ENCODE peak calls at places on chromosomes 4 and X, in seven cellular contexts. Y, L, K, E, M, N and F are unnamed samples.

GRCh38 chr4:105767579-105767978 is 59.0 kb downstream of the GSTCD start:
- DNase-seq in Y (no peak), L (no peak), K (no peak), E (no peak), M (no peak), N (no peak), F (no peak)

GRCh38 chr4:7759221-7759620 is 180.4 kb downstream of the AFAP1 start:
- DNase-seq in Y (no peak), L (no peak), K (no peak), E (no peak), M (no peak), N (no peak), F (no peak)

GRCh38 chrX:26597981-26598380 is 382.0 kb downstream of the MAGEB5 start:
- DNase-seq in Y (no peak), L (no peak), K (no peak), E (no peak), M (no peak), N (no peak), F (no peak)

GRCh38 chr4:133921280-133922195 is 280.1 kb downstream of the PABPC4L start:
- DNase-seq in Y (peak; percentile 1), L (no peak), K (no peak), E (no peak), M (no peak), N (no peak), F (no peak)

GRCh38 chrX:142891046-142891445 is 134.7 kb upstream of the SPANXN4 start:
- DNase-seq in Y (no peak), L (no peak), K (no peak), E (no peak), M (no peak), N (no peak), F (no peak)

GRCh38 chr4:2406920-2407319 is 11.5 kb downstream of the ZFYVE28 start:
- DNase-seq in Y (no peak), L (no peak), K (no peak), E (no peak), M (no peak), N (no peak), F (no peak)

GRCh38 chr4:80767944-80768343 is 262.6 kb upstream of the BMP3 start:
- DNase-seq in Y (no peak), L (no peak), K (no peak), E (no peak), M (no peak), N (no peak), F (no peak)

GRCh38 chrX:150544222-150544787 is 24.1 kb upstream of the MTM1 start:
- DNase-seq in Y (peak; percentile 24), L (no peak), K (peak; percentile 24), E (no peak), M (no peak), N (no peak), F (no peak)

GRCh38 chr4:79652232-79652631 is 244.2 kb upstream of the GK2 start:
- DNase-seq in Y (no peak), L (no peak), K (no peak), E (no peak), M (no peak), N (no peak), F (no peak)

GRCh38 chr4:171017596-171017995 is 795.6 kb upstream of the GALNTL6 start:
- DNase-seq in Y (no peak), L (no peak), K (no peak), E (no peak), M (no peak), N (no peak), F (no peak)

GRCh38 chr4:15654556-15655222 is 468 bp downstream of the FBXL5 start:
- DNase-seq in Y (peak; percentile 19), L (no peak), K (peak; percentile 59), E (peak; percentile 80), M (peak; percentile 60), N (no peak), F (no peak)

GRCh38 chr4:122632396-122633143 is 11.7 kb upstream of the IL21 start:
- DNase-seq in Y (no peak), L (no peak), K (no peak), E (no peak), M (no peak), N (peak; percentile 48), F (no peak)

GRCh38 chr4:151417164-151417571 is 8.2 kb downstream of the FHIP1A start:
- DNase-seq in Y (no peak), L (no peak), K (no peak), E (no peak), M (no peak), N (no peak), F (no peak)

GRCh38 chr4:145012841-145013240 is 85.2 kb downstream of the ANAPC10 start:
- DNase-seq in Y (peak; percentile 27), L (no peak), K (no peak), E (no peak), M (no peak), N (no peak), F (no peak)

GRCh38 chr4:81032805-81033684 is 2.5 kb downstream of the BMP3 start:
- DNase-seq in Y (no peak), L (no peak), K (no peak), E (no peak), M (no peak), N (no peak), F (no peak)

GRCh38 chrX:28884823-28885222 is 297.6 kb downstream of the IL1RAPL1 start:
- DNase-seq in Y (no peak), L (no peak), K (no peak), E (no peak), M (no peak), N (no peak), F (no peak)

GRCh38 chr4:169208516-169208915 is 62.2 kb downstream of the SH3RF1 start:
- DNase-seq in Y (no peak), L (no peak), K (no peak), E (no peak), M (no peak), N (no peak), F (no peak)

GRCh38 chr4:30943356-30943755 is 223.2 kb downstream of the PCDH7 start:
- DNase-seq in Y (no peak), L (no peak), K (no peak), E (no peak), M (no peak), N (no peak), F (no peak)

GRCh38 chr4:82213485-82214162 is 160.2 kb downstream of the HNRNPD start:
- DNase-seq in Y (no peak), L (no peak), K (no peak), E (no peak), M (no peak), N (no peak), F (no peak)

GRCh38 chr4:2290974-2291704 is 29.2 kb upstream of the MXD4 start:
- DNase-seq in Y (no peak), L (no peak), K (peak; percentile 51), E (peak; percentile 57), M (no peak), N (no peak), F (peak; percentile 5)

GRCh38 chr4:34046580-34046979 is 2197.7 kb downstream of the ARAP2 start:
- DNase-seq in Y (peak; percentile 57), L (no peak), K (no peak), E (no peak), M (no peak), N (no peak), F (no peak)

GRCh38 chr4:121339307-121339706 is 41.5 kb downstream of the QRFPR start:
- DNase-seq in Y (no peak), L (no peak), K (no peak), E (no peak), M (no peak), N (no peak), F (no peak)

GRCh38 chr4:114082348-114082747 is 102.9 kb upstream of the ARSJ start:
- DNase-seq in Y (no peak), L (no peak), K (no peak), E (no peak), M (no peak), N (no peak), F (no peak)
- TF ChIP-seq EP300 in Y (no peak), L (no peak), K (no peak), E (no peak), M (no peak), N (no peak), F (no peak)

DNA sequence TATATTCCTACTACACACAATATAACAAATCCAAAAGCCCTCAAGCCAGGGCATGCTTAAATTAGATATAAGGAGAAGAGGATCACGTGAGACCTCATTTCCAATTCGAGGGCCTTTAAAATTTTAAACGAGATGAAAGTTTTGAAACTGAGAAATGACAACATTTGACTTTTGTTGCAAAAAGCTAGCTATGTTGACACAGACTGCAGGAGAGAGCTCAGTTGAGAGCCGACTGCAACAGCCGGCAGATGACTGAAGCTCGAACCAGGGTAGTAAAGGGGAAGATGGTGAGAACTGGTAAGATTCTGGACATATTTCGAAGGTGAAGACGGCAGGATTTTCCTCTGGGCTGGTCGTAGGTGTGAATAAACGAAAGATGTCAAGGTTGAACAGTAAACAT is 791 bp downstream of the PRMT9 start:
- DNase-seq in Y (no peak), L (peak; percentile 9), K (peak; percentile 24), E (no peak), M (peak; percentile 46), N (no peak), F (no peak)
- TF ChIP-seq POLR2A in Y (no peak), L (no peak), K (no peak), E (no peak), M (no peak), N (no peak), F (peak; percentile 12)

DNA sequence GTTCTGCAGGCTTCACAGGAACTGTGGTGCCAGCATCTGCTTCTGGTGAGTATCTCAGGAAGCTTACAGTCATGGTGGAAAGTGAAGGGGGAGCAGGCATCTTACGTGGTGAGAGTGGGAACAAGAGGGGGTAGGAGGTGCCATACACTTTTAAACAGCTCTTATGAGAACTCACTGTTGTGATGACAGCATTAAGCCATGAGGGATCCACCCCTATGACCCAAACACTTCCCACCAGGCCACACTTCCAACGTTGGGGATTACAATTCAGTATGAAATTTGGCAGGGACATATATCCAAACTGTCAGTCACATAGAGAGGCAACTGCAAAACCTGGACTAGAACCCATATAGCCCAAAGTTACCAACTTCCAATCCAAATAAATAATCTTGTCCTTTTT is 43.1 kb upstream of the ZCCHC12 start:
- DNase-seq in Y (no peak), L (no peak), K (no peak), E (no peak), M (no peak), N (no peak), F (no peak)
- TF ChIP-seq EP300 in Y (no peak), L (no peak), K (no peak), E (no peak), M (no peak), N (no peak), F (no peak)

DNA sequence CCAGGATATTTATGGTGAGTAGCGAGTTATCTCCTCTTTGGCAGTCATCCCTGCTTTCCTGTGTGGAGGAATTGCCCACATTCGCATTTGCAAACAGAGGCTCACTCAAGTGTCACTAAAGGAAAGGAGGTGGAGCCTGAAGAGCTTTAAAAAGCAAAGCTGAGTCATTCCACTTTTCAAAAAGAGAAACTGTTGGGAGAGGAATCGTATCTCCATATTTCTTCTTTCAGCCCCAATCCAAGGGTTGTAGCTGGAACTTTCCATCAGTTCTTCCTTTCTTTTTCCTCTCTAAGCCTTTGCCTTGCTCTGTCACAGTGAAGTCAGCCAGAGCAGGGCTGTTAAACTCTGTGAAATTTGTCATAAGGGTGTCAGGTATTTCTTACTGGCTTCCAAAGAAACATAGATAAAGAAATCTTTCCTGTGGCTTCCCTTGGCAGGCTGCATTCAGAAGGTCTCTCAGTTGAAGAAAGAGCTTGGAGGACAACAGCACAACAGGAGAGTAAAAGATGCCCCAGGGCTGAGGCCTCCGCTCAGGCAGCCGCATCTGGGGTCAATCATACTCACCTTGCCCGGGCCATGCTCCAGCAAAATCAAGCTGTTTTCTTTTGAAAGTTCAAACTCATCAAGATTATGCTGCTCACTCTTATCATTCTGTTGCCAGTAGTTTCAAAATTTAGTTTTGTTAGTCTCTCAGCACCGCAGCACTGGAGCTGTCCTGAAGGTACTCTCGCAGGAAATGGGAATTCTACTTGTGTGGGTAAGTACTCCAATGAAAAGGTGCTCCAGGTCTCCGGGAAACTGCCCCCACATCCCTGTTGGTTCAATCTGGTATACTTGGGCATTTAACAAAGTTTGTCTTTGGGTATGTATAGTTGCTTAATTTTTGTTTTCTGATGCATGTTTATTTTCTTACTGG is at the start of gene EGF:
- DNase-seq in Y (peak; percentile 32), L (peak; percentile 29), K (no peak), E (no peak), M (no peak), N (no peak), F (no peak)
- TF ChIP-seq POLR2A in Y (no peak), L (no peak), K (no peak), E (no peak), M (no peak), N (no peak), F (no peak)